ENCODE peak calls at places on chromosomes 7 and 10, in six cellular contexts. Z, X, N, S, P and U are unnamed samples.

GRCh38 chr10:124476043-124476725 is 14.6 kb downstream of the LHPP start:
- DNase-seq in Z (no peak), P (no peak), N (no peak), S (no peak), X (no peak), U (no peak)

GRCh38 chr7:110253083-110253482 is 837.8 kb upstream of the LRRN3 start:
- DNase-seq in S (no peak), Z (no peak), N (no peak), X (no peak), P (no peak), U (no peak)

GRCh38 chr7:98323597-98324322 is 42.3 kb downstream of the BRI3 start:
- DNase-seq in X (no peak), S (no peak), P (peak), Z (no peak), N (no peak), U (peak)

GRCh38 chr7:46391215-46391614 is 470.1 kb upstream of the IGFBP3 start:
- DNase-seq in S (no peak), Z (no peak), P (no peak), N (no peak), X (no peak), U (no peak)

GRCh38 chr10:13271552-13272163 is 28.2 kb downstream of the PHYH start:
- DNase-seq in X (peak), S (peak), P (peak), Z (peak), N (peak), U (peak)

GRCh38 chr10:112991888-112992491 is 41.9 kb downstream of the TCF7L2 start:
- DNase-seq in N (no peak), X (no peak), P (no peak), Z (no peak), S (no peak), U (no peak)

GRCh38 chr7:112452102-112452888 is 2.0 kb downstream of the IFRD1 start:
- DNase-seq in Z (no peak), N (peak), X (peak), S (peak), P (no peak), U (peak)

GRCh38 chr7:142607351-142607750 is 141.9 kb upstream of the PRSS1 start:
- DNase-seq in S (no peak), N (no peak), Z (no peak), X (no peak), P (no peak), U (no peak)

GRCh38 chr10:70499829-70500167 is 21.2 kb downstream of the PALD1 start:
- DNase-seq in Z (no peak), N (no peak), X (no peak), S (no peak), P (no peak), U (no peak)

GRCh38 chr7:6175642-6176041 is 96.8 kb downstream of the CYTH3 start:
- DNase-seq in X (no peak), N (no peak), Z (no peak), P (no peak), S (no peak), U (no peak)

GRCh38 chr10:124660404-124661125 is 83.6 kb downstream of the FAM53B start:
- DNase-seq in X (no peak), N (no peak), Z (no peak), S (no peak), P (no peak), U (no peak)

GRCh38 chr7:89002942-89003618 is 207.5 kb upstream of the TEX47 start:
- DNase-seq in N (no peak), S (no peak), X (no peak), Z (no peak), P (no peak), U (no peak)

GRCh38 chr7:11077816-11078215 is 104.1 kb downstream of the PHF14 start:
- DNase-seq in S (no peak), X (no peak), N (no peak), Z (no peak), P (no peak), U (no peak)

GRCh38 chr7:129066290-129067131 is 11.6 kb upstream of the TNPO3 start:
- DNase-seq in N (no peak), S (no peak), Z (no peak), X (peak), P (no peak), U (no peak)

GRCh38 chr7:101201695-101202602 is 1.1 kb upstream of the MOGAT3 start:
- DNase-seq in N (no peak), Z (no peak), P (no peak), X (no peak), S (no peak), U (no peak)

GRCh38 chr7:110790992-110791391 is 299.9 kb upstream of the LRRN3 start:
- DNase-seq in X (no peak), N (no peak), P (no peak), Z (no peak), S (no peak), U (no peak)

GRCh38 chr7:108004220-108005142 is 1.5 kb upstream of the LAMB1 start:
- DNase-seq in P (no peak), X (peak), S (no peak), Z (no peak), N (no peak), U (no peak)

GRCh38 chr10:21920633-21921032 is 82.9 kb downstream of the DNAJC1 start:
- DNase-seq in P (no peak), X (no peak), N (no peak), S (no peak), Z (no peak), U (no peak)

GRCh38 chr7:26305048-26305868 is 13.6 kb downstream of the SNX10 start:
- DNase-seq in N (no peak), Z (no peak), P (no peak), S (no peak), X (no peak), U (no peak)

GRCh38 chr10:32050145-32050544 is 6.1 kb downstream of the KIF5B start:
- DNase-seq in X (no peak), P (no peak), S (no peak), N (no peak), Z (no peak), U (no peak)

GRCh38 chr7:49631071-49631826 is 142.2 kb upstream of the VWC2 start:
- DNase-seq in N (no peak), S (no peak), Z (no peak), P (no peak), X (no peak), U (no peak)

GRCh38 chr10:68987611-68988010 is 992 bp upstream of the KIFBP start:
- DNase-seq in N (no peak), Z (no peak), S (no peak), X (no peak), P (no peak), U (no peak)

GRCh38 chr7:138538518-138538917 is 78.5 kb downstream of the TRIM24 start:
- DNase-seq in N (no peak), Z (no peak), P (no peak), X (no peak), S (no peak), U (no peak)

GRCh38 chr7:143849785-143850479 is 52.0 kb downstream of the TCAF1 start:
- DNase-seq in X (no peak), S (no peak), P (no peak), Z (no peak), N (peak), U (peak)

GRCh38 chr7:50592940-50593339 is 27.7 kb upstream of the DDC start:
- DNase-seq in P (no peak), S (no peak), N (no peak), Z (no peak), X (no peak), U (no peak)

GRCh38 chr10:33129181-33129928 is 171.3 kb upstream of the ITGB1 start:
- DNase-seq in N (peak), S (no peak), X (peak), Z (no peak), P (no peak), U (peak)

GRCh38 chr10:16741540-16741939 is 75.7 kb downstream of the RSU1 start:
- DNase-seq in N (no peak), Z (no peak), P (no peak), X (no peak), S (no peak), U (no peak)

GRCh38 chr7:17384400-17384799 is 85.9 kb downstream of the AHR start:
- DNase-seq in S (no peak), X (no peak), Z (no peak), N (no peak), P (no peak), U (no peak)

GRCh38 chr7:17385612-17386011 is 87.2 kb downstream of the AHR start:
- DNase-seq in S (no peak), Z (no peak), P (no peak), N (no peak), X (no peak), U (no peak)

GRCh38 chr7:17392846-17393245 is 94.4 kb downstream of the AHR start:
- DNase-seq in P (no peak), N (no peak), S (no peak), Z (no peak), X (no peak), U (no peak)

DNA sequence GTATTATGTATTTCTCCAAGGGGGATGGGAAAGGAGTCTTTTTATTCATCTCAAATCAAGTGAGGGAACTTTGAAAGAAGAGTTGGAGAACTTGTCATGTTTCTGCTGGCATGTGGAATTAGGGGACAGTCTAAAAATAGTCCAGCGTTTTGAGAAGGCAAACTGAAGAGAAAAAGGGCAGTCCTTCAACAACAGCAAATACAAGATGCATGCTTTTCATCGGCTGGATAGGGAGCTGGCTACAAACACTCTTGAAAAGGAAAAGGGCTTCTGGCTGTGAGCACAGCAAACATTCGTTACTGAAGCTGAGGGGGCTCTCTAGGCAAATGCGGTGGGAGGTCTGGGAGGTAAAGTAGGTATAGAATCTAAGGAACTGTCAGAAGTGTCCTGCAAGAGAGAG is 91.9 kb downstream of the AHR start:
- DNase-seq in X (no peak), P (no peak), S (no peak), Z (no peak), N (no peak), U (no peak)
- TF ChIP-seq CTCF in X (no peak), P (no peak), S (no peak), Z (no peak), N (no peak), U (no peak)

GRCh38 chr10:97200616-97201015 is 14.9 kb upstream of the SLIT1 start:
- DNase-seq in X (no peak), Z (no peak), N (no peak), S (no peak), P (no peak), U (no peak)

GRCh38 chr10:97196213-97197029 is 10.7 kb upstream of the SLIT1 start:
- DNase-seq in X (peak), S (peak), N (peak), Z (peak), P (peak), U (peak)

GRCh38 chr10:97197030-97197500 is 11.3 kb upstream of the SLIT1 start:
- DNase-seq in P (no peak), N (no peak), X (no peak), S (peak), Z (no peak), U (no peak)

GRCh38 chr10:97192952-97193435 is 7.2 kb upstream of the SLIT1 start:
- DNase-seq in Z (no peak), P (peak), X (no peak), S (no peak), N (no peak), U (no peak)

GRCh38 chr10:97195654-97196212 is 10.0 kb upstream of the SLIT1 start:
- DNase-seq in N (no peak), Z (no peak), P (no peak), S (no peak), X (no peak), U (no peak)
- H3K27ac ChIP-seq in N (no peak), Z (no peak), P (no peak), S (no peak), X (peak), U (no peak)

DNA sequence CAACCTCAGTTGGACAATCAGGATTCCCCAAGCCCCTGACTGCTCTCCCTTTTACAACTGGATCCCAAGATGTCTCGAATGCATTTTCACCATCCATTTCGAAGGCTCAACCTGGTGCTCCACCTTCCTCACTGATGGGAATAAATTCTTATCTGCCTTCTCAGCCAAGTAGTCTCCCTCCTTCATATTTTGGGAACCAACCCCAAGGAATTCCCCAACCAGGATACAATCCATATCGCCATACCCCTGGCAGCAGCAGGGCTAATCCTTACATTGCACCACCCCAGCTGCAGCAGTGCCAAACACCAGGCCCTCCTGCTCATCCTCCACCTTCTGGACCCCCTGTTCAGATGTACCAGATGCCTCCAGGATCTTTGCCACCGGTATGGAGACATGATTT is 6.0 kb downstream of the SEC23IP start:
- DNase-seq in P (no peak), S (no peak), X (no peak), Z (no peak), N (no peak), U (no peak)
- H3K4me3 ChIP-seq in P (no peak), S (no peak), X (no peak), Z (no peak), N (no peak), U (no peak)

DNA sequence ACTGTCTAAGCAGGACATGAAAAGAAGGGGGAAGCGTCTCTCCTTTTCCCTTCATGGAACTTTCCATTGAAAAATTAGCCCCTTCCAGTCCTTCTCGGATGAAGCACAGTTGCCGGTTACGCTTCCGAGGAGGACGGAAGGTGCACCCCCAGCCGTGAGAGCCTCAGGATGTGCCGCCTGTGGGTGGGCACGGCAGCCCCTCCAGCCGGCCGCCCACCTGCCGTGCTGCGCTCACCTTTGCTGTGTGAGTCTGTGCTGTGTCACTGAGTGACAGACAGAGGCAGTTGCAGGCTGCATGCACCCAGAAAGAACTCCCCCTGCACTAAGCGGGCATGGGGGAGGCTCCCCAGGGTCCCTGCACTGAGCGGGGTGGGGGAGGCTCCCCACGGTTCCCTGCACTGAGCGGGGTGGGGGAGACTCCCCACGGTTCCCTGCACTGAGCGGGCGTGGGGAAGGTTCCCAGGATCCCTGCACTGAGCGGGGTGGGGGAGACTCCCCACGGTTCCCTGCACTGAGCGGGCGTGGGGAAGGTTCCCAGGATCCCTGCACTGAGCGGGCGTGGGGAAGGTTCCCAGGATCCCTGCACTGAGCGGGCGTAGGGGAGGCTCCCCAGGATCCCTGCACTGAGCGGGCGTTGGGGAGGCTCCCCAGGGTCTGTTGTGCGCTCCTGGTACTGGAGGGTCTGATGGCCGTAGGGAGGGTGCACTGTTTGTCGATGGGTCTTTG is 74.2 kb downstream of the DNAJB6 start:
- DNase-seq in P (no peak), Z (no peak), N (no peak), S (no peak), X (no peak), U (no peak)
- TF ChIP-seq CTCF in P (no peak), Z (no peak), N (no peak), S (no peak), X (no peak), U (no peak)

GRCh38 chr10:77943086-77943901 is 16.7 kb upstream of the DLG5 start:
- DNase-seq in N (no peak), X (peak), S (no peak), Z (no peak), P (no peak), U (no peak)

GRCh38 chr10:77946084-77946483 is 19.5 kb upstream of the DLG5 start:
- DNase-seq in S (no peak), N (no peak), Z (no peak), P (no peak), X (no peak), U (no peak)

DNA sequence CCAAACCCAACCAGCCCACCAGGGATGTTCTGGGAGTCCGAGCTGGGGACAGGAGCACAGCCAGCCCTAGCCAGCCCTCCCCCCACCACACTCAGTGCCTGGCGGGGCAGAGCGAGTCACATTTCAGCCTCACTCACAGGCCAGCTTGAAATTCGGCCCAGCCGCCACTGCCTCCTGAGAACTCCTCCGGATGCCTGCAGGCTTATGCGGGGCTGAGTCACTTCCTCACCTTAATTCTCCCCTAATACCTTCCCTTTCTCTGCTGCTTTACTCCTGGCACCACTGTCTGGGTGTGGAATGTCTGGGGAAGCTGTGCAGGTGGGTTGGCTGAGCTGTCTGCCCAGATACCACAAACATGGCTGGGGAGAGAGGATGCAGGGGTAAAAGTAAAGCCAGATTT is 22.6 kb upstream of the DLG5 start:
- DNase-seq in S (no peak), X (peak), P (no peak), N (no peak), Z (no peak), U (no peak)
- H3K27ac ChIP-seq in S (no peak), X (peak), P (no peak), N (no peak), Z (no peak), U (no peak)

GRCh38 chr7:2687338-2687869 is 598 bp upstream of the AMZ1 start:
- DNase-seq in P (no peak), S (no peak), X (no peak), N (no peak), Z (no peak), U (no peak)
- H3K4me3 ChIP-seq in P (no peak), S (no peak), X (no peak), N (no peak), Z (no peak), U (peak)

GRCh38 chr7:40483630-40484029 is 348.8 kb downstream of the SUGCT start:
- DNase-seq in P (no peak), Z (no peak), X (peak), N (no peak), S (no peak), U (no peak)
- TF ChIP-seq CTCF in P (no peak), Z (no peak), X (no peak), N (no peak), S (no peak), U (peak)

GRCh38 chr7:2149672-2150444 is 82.9 kb downstream of the MAD1L1 start:
- DNase-seq in Z (no peak), S (no peak), X (no peak), P (no peak), N (no peak), U (no peak)
- H3K27ac ChIP-seq in Z (no peak), S (no peak), X (no peak), P (no peak), N (no peak), U (no peak)

DNA sequence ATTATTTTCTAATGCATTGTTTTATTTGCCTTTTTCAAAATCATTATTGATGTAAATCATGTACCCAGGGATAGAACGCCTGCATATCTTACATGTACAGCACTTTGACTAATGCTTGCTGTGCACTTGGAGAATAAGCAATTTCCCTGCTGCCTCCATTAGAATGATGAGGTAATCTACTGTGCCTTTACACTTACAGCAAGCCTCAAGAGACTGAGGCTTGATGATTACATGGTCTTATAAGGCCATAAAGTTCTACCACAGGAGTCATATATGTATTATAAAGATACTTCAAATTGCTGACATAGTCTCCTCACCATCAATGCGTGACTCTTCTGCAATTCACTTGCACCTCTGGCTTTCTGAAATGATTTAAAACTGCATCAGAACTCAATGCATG is 328.6 kb upstream of the HGF start:
- DNase-seq in S (no peak), Z (no peak), P (no peak), N (no peak), X (no peak), U (no peak)
- H3K4me3 ChIP-seq in S (no peak), Z (no peak), P (no peak), N (no peak), X (no peak), U (no peak)